ENCODE peak calls at places on chromosome 5, in four cellular contexts. A, O, S and Z are unnamed samples.

GRCh38 chr5:76718381-76718832 is 2.5 kb downstream of the F2R start:
- DNase-seq in A (peak), S (no peak), O (no peak), Z (no peak)

GRCh38 chr5:132446621-132447020 is 44.0 kb downstream of the IRF1 start:
- DNase-seq in O (no peak), S (peak), A (no peak), Z (no peak)

GRCh38 chr5:103582364-103582763 is 19.8 kb upstream of the NUDT12 start:
- DNase-seq in A (no peak), S (peak), O (peak), Z (peak)

GRCh38 chr5:91123896-91124295 is 259.2 kb downstream of the ARRDC3 start:
- DNase-seq in A (no peak), O (no peak), S (no peak), Z (no peak)

GRCh38 chr5:86917117-86917579 is 299.4 kb downstream of the COX7C start:
- DNase-seq in O (peak), A (no peak), S (no peak), Z (no peak)

GRCh38 chr5:67643531-67643930 is 446.9 kb upstream of the CD180 start:
- DNase-seq in S (no peak), O (no peak), A (peak), Z (no peak)

GRCh38 chr5:74259572-74259971 is 381.0 kb downstream of the ENC1 start:
- DNase-seq in A (no peak), S (no peak), O (no peak), Z (no peak)

GRCh38 chr5:97297063-97297715 is 114.1 kb upstream of the RIOK2 start:
- DNase-seq in O (peak), A (peak), S (no peak), Z (peak)

GRCh38 chr5:137833463-137833862 is 34.2 kb upstream of the MYOT start:
- DNase-seq in O (no peak), A (peak), S (no peak), Z (peak)

GRCh38 chr5:133250527-133250926 is 198.7 kb downstream of the HSPA4 start:
- DNase-seq in S (no peak), A (no peak), O (peak), Z (no peak)

GRCh38 chr5:138054863-138055558 is 22.1 kb upstream of the FAM13B start:
- DNase-seq in O (no peak), A (no peak), S (no peak), Z (no peak)

GRCh38 chr5:113081881-113082546 is 105.4 kb downstream of the DCP2 start:
- DNase-seq in S (no peak), A (peak), O (no peak), Z (no peak)

GRCh38 chr5:171272996-171273970 is 35.8 kb upstream of the TLX3 start:
- DNase-seq in O (peak), S (no peak), A (no peak), Z (peak)

GRCh38 chr5:157597277-157597676 is 21.7 kb upstream of the ADAM19 start:
- DNase-seq in A (no peak), S (no peak), O (no peak), Z (no peak)

GRCh38 chr5:169300468-169301385 is at the start of gene SLIT3:
- DNase-seq in O (no peak), S (peak), A (peak), Z (no peak)

GRCh38 chr5:118963169-118963568 is 25.2 kb downstream of the DTWD2 start:
- DNase-seq in O (no peak), A (peak), S (no peak), Z (no peak)

GRCh38 chr5:431711-432050 is 11.3 kb upstream of the EXOC3 start:
- DNase-seq in A (peak), S (no peak), O (no peak), Z (no peak)

GRCh38 chr5:16456103-16456832 is 9.3 kb downstream of the ZNF622 start:
- DNase-seq in A (no peak), S (peak), O (peak), Z (no peak)

GRCh38 chr5:140857177-140857986 is 1.7 kb downstream of the PCDHA10 start:
- DNase-seq in S (no peak), A (no peak), O (no peak), Z (no peak)
- TF ChIP-seq CTCF in S (no peak), A (no peak), O (no peak), Z (no peak)

GRCh38 chr5:129460951-129461815 is 1.1 kb downstream of the ADAMTS19 start:
- DNase-seq in S (peak), A (peak), O (no peak), Z (peak)
- TF ChIP-seq CTCF in S (no peak), A (no peak), O (no peak), Z (peak)

DNA sequence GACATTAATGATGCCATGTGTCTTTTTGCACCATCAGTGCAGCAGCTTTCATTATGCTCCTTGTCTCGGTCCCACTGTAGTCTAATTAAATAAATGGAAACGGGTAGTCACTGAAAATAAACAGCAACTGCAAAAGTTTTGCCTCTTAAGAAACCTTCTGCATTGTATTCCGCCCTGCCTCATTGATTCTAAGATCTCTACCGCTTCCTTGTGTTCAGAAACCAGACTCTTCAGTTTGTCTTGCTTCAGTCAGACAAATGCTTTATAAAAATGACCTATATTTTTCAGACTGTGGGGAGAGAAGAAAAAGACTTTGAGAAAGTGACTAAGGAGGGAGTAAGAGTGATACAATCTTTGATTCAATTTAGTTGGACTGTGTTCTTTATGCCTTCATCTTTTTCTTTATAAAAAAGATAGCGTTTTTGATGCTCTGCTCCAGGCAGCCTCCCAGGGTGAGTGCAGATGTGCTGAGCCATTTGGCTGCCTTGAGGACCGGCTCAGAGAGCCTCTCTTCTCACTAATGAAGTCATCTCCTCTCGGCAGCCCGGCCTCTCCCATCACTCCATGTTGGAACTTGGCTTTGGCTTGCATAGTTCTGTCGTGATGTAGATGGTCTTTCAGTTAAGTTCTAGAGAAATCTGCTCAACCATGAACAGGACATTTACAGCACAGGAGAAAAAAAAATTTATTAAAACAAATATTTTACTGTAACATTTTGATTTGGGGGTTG is 4.1 kb upstream of the VCAN start:
- DNase-seq in O (no peak), S (peak), A (peak), Z (no peak)
- TF ChIP-seq CTCF in O (no peak), S (no peak), A (peak), Z (no peak)

GRCh38 chr5:160290751-160291150 is 21.6 kb downstream of the CCNJL start:
- DNase-seq in O (no peak), S (no peak), A (no peak), Z (no peak)

GRCh38 chr5:160291467-160291866 is 20.9 kb downstream of the CCNJL start:
- DNase-seq in A (no peak), S (no peak), O (no peak), Z (no peak)

GRCh38 chr5:160293901-160294561 is 18.3 kb downstream of the CCNJL start:
- DNase-seq in O (no peak), S (no peak), A (no peak), Z (no peak)

GRCh38 chr5:160296496-160296895 is 15.9 kb downstream of the CCNJL start:
- DNase-seq in A (no peak), S (no peak), O (no peak), Z (no peak)

DNA sequence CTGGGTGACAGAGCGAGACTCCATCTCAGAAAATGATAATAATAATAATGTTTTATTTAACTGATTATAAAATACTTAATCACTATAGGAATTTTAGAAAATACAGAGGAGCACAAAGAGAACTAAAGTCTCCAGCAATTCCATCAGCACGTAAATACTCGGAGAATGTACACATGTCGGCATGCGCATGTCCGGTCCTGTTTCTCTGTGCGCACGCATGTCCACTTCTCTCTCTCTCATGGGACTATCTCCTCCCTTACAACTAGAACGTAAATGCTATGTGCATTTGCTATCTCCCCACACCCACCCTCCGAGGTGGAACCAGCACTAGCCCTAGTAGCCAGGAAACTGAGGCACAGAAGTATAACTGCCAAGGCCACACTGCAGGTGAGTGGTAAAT is 19.0 kb downstream of the CCNJL start:
- DNase-seq in A (no peak), O (no peak), S (no peak), Z (no peak)
- TF ChIP-seq CTCF in A (no peak), O (no peak), S (no peak), Z (no peak)

DNA sequence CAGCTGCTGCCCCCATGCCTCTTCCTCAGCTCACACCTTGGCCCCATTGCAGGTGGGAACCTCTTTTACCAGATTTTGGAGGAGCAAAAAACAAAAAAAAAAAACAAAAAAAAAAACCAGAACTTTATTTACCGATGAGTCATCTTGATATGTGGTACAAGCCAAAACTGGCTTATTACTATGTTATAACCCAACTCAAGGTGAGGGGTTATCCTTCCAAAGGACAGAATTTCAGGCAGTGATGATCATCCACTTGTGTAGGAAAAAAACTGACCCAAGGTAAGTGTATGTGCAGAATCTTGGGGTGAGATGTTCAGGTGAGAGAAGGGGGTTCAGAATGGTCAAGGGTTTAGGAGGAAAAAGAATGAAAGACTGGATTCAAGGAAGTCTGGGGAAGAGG is 142.6 kb upstream of the FST start:
- DNase-seq in A (no peak), O (no peak), S (no peak), Z (no peak)
- TF ChIP-seq CTCF in A (no peak), O (no peak), S (no peak), Z (no peak)

GRCh38 chr5:65133473-65134110 is 348.1 kb downstream of the ADAMTS6 start:
- DNase-seq in A (no peak), S (no peak), O (no peak), Z (no peak)
- TF ChIP-seq CTCF in A (no peak), S (no peak), O (no peak), Z (no peak)